ENCODE peak calls at places on chromosome 11, in four cellular contexts. One of them, this sample, is unnamed.

GRCh38 chr11:125082611-125083311 is 19.7 kb downstream of the SLC37A2 start:
- DNase-seq in fibroblast of villous mesenchyme: peak; percentile 83
- DNase-seq in HAP-1: no peak
- DNase-seq in gastrocnemius medialis: no peak
- DNase-seq in this sample: no peak

GRCh38 chr11:97557399-97557798 is 1167.6 kb downstream of the JRKL start:
- DNase-seq in HAP-1: no peak
- DNase-seq in gastrocnemius medialis: no peak
- DNase-seq in fibroblast of villous mesenchyme: no peak
- DNase-seq in this sample: no peak

GRCh38 chr11:126992804-126993111 is 7.8 kb downstream of the KIRREL3 start:
- DNase-seq in fibroblast of villous mesenchyme: peak; percentile 25
- DNase-seq in HAP-1: no peak
- DNase-seq in gastrocnemius medialis: no peak
- DNase-seq in this sample: no peak

GRCh38 chr11:115942043-115942442 is 437.8 kb upstream of the CADM1 start:
- DNase-seq in HAP-1: no peak
- DNase-seq in gastrocnemius medialis: no peak
- DNase-seq in fibroblast of villous mesenchyme: no peak
- DNase-seq in this sample: no peak

GRCh38 chr11:6619021-6619745 is at the start of gene TPP1:
- DNase-seq in HAP-1: peak; percentile 93
- DNase-seq in fibroblast of villous mesenchyme: peak; percentile 96
- DNase-seq in gastrocnemius medialis: peak; percentile 93
- DNase-seq in this sample: peak; percentile 96

GRCh38 chr11:120058931-120059330 is 79.0 kb downstream of the TRIM29 start:
- DNase-seq in fibroblast of villous mesenchyme: no peak
- DNase-seq in HAP-1: no peak
- DNase-seq in gastrocnemius medialis: no peak
- DNase-seq in this sample: no peak

GRCh38 chr11:111447931-111448330 is 64.3 kb downstream of the BTG4 start:
- DNase-seq in HAP-1: no peak
- DNase-seq in gastrocnemius medialis: no peak
- DNase-seq in fibroblast of villous mesenchyme: no peak
- DNase-seq in this sample: no peak

GRCh38 chr11:90476442-90477007 is 253.7 kb upstream of the CHORDC1 start:
- DNase-seq in gastrocnemius medialis: peak; percentile 10
- DNase-seq in fibroblast of villous mesenchyme: peak; percentile 11
- DNase-seq in HAP-1: peak; percentile 55
- DNase-seq in this sample: peak; percentile 15

GRCh38 chr11:71131861-71132260 is 120.5 kb downstream of the SHANK2 start:
- DNase-seq in gastrocnemius medialis: no peak
- DNase-seq in fibroblast of villous mesenchyme: no peak
- DNase-seq in HAP-1: no peak
- DNase-seq in this sample: no peak

GRCh38 chr11:128453444-128454336 is 133.7 kb downstream of the ETS1 start:
- DNase-seq in HAP-1: no peak
- DNase-seq in gastrocnemius medialis: peak; percentile 72
- DNase-seq in fibroblast of villous mesenchyme: peak; percentile 95
- DNase-seq in this sample: peak; percentile 94

GRCh38 chr11:88508558-88508807 is 170.9 kb upstream of the CTSC start:
- DNase-seq in gastrocnemius medialis: no peak
- DNase-seq in fibroblast of villous mesenchyme: no peak
- DNase-seq in HAP-1: no peak
- DNase-seq in this sample: no peak
- H3K4me3 ChIP-seq in gastrocnemius medialis: peak overlapping the region; percentile 32
- H3K4me3 ChIP-seq in fibroblast of villous mesenchyme: no peak overlapping the region
- H3K4me3 ChIP-seq in HAP-1: no peak overlapping the region
- H3K4me3 ChIP-seq in this sample: peak overlapping the region; percentile 3

GRCh38 chr11:28105869-28106268 is 2.1 kb downstream of the KIF18A start:
- DNase-seq in fibroblast of villous mesenchyme: no peak
- DNase-seq in HAP-1: no peak
- DNase-seq in gastrocnemius medialis: no peak
- DNase-seq in this sample: no peak
- H3K4me3 ChIP-seq in fibroblast of villous mesenchyme: peak overlapping the region; percentile 83
- H3K4me3 ChIP-seq in HAP-1: peak overlapping the region; percentile 76
- H3K4me3 ChIP-seq in gastrocnemius medialis: no peak overlapping the region
- H3K4me3 ChIP-seq in this sample: no peak overlapping the region

GRCh38 chr11:73528420-73528819 is 69.5 kb downstream of the FAM168A start:
- DNase-seq in gastrocnemius medialis: no peak
- DNase-seq in fibroblast of villous mesenchyme: peak; percentile 35
- DNase-seq in HAP-1: no peak
- DNase-seq in this sample: no peak
- H3K4me3 ChIP-seq in gastrocnemius medialis: peak overlapping the region; percentile 13
- H3K4me3 ChIP-seq in fibroblast of villous mesenchyme: peak overlapping the region; percentile 36
- H3K4me3 ChIP-seq in HAP-1: no peak overlapping the region
- H3K4me3 ChIP-seq in this sample: no peak overlapping the region

GRCh38 chr11:63761870-63762661 is 6.5 kb downstream of the ZFTA start:
- DNase-seq in gastrocnemius medialis: peak; percentile 20
- DNase-seq in HAP-1: peak; percentile 77
- DNase-seq in fibroblast of villous mesenchyme: no peak
- DNase-seq in this sample: peak; percentile 84
- H3K4me3 ChIP-seq in gastrocnemius medialis: peak overlapping the region; percentile 59
- H3K4me3 ChIP-seq in HAP-1: peak overlapping the region; percentile 15
- H3K4me3 ChIP-seq in fibroblast of villous mesenchyme: peak overlapping the region; percentile 50
- H3K4me3 ChIP-seq in this sample: no peak overlapping the region

DNA sequence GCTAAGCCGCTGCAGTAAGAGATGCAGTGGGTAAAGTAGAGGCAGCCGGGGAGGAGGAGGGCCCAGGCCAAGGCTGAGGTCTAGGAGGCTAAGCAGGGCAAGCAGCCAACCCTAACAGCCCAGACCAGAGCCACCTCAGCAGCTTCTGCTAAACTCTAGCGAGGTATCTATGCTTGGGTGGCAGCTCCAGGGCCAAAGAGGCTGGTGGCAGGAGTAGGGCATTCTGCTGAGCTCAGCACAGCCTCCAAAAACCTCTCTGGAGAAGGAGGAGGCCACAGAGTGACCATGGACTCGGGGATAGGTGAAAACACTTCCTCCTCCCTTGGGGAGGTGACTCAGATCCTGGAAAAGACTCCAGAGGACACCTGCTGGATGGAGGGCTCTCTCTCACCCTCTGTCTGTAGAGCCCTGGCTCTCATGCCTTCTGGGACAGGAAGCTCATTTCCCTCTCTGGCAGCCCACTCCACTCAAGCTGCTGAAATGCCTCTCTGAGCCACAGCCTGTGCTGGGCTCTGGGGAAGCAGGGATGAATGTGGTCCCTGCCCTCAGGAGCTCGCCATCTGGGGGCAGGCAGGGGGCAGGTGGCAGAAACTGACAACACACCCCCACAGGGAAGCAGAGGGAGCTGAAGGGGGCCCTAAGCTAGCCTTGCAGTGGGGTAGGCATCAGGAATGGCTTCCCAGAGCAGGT is 16.5 kb upstream of the TPBGL start:
- DNase-seq in fibroblast of villous mesenchyme: no peak
- DNase-seq in gastrocnemius medialis: no peak
- DNase-seq in HAP-1: no peak
- DNase-seq in this sample: no peak
- H3K4me3 ChIP-seq in fibroblast of villous mesenchyme: no peak overlapping the region
- H3K4me3 ChIP-seq in gastrocnemius medialis: no peak overlapping the region
- H3K4me3 ChIP-seq in HAP-1: no peak overlapping the region
- H3K4me3 ChIP-seq in this sample: no peak overlapping the region

DNA sequence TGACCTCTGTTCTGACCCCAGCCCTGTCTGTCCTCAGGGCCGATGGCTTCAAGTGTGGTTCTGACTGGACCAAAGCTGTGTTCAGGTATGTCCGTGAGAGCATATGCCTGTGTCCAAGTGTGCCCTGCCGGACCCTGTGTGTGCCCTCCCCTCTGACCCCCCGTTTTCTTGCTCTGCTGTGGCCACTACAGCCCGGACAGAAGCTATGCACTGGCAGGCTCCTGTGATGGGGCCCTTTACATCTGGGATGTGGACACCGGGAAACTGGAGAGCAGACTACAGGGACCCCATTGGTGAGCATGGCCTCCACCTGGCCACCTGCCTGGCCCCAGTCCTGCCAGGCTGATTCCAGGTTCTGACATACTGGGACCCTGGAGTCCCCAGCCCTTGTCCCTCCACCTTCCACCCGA is 14.5 kb downstream of the ATG16L2 start:
- DNase-seq in gastrocnemius medialis: no peak
- DNase-seq in HAP-1: no peak
- DNase-seq in fibroblast of villous mesenchyme: no peak
- DNase-seq in this sample: no peak
- H3K4me3 ChIP-seq in gastrocnemius medialis: no peak overlapping the region
- H3K4me3 ChIP-seq in HAP-1: no peak overlapping the region
- H3K4me3 ChIP-seq in fibroblast of villous mesenchyme: no peak overlapping the region
- H3K4me3 ChIP-seq in this sample: no peak overlapping the region

GRCh38 chr11:130427049-130427388 is 1.4 kb downstream of the ADAMTS8 start:
- DNase-seq in fibroblast of villous mesenchyme: no peak
- DNase-seq in gastrocnemius medialis: no peak
- DNase-seq in HAP-1: no peak
- DNase-seq in this sample: no peak

GRCh38 chr11:130426223-130427048 is 2.0 kb downstream of the ADAMTS8 start:
- DNase-seq in gastrocnemius medialis: no peak
- DNase-seq in fibroblast of villous mesenchyme: no peak
- DNase-seq in HAP-1: no peak
- DNase-seq in this sample: no peak

GRCh38 chr11:130428271-130428670 is at the start of gene ADAMTS8:
- DNase-seq in gastrocnemius medialis: no peak
- DNase-seq in HAP-1: no peak
- DNase-seq in fibroblast of villous mesenchyme: no peak
- DNase-seq in this sample: no peak

GRCh38 chr11:130428692-130429681 is 578 bp upstream of the ADAMTS8 start:
- DNase-seq in fibroblast of villous mesenchyme: no peak
- DNase-seq in gastrocnemius medialis: no peak
- DNase-seq in HAP-1: no peak
- DNase-seq in this sample: no peak

GRCh38 chr11:130427581-130428211 is 713 bp downstream of the ADAMTS8 start:
- DNase-seq in HAP-1: peak; percentile 17
- DNase-seq in gastrocnemius medialis: no peak
- DNase-seq in fibroblast of villous mesenchyme: no peak
- DNase-seq in this sample: no peak
- H3K4me3 ChIP-seq in HAP-1: peak overlapping the region; percentile 2
- H3K4me3 ChIP-seq in gastrocnemius medialis: peak overlapping the region; percentile 26
- H3K4me3 ChIP-seq in fibroblast of villous mesenchyme: no peak overlapping the region
- H3K4me3 ChIP-seq in this sample: no peak overlapping the region

This sample was measured in lower leg skin.